ENCODE peak calls at places on chromosomes 7 and 10, in nine cellular contexts. C is OCI-M1; U is activated CD4-positive, alpha-beta memory T cell treated with anti-CD3 and anti-CD28 coated beads for 36 hours; N is NCI-H1105 treated with DMSO at 0.1 percent for 48 hours; B is occipital lobe; P is ACHN; O is HCEC 1CT; J is lower lobe of right lung; V is foreskin fibroblast. F is an unnamed sample.

GRCh38 chr10:86607674-86608073 is 46.7 kb upstream of the OPN4 start:
- DNase-seq in C (no peak), U (no peak), N (no peak), B (no peak), P (no peak), O (no peak), J (no peak), V (no peak), F (no peak)

GRCh38 chr10:5545778-5546710 is 21.3 kb downstream of the CALML3 start:
- DNase-seq in C (no peak), U (no peak), N (no peak), B (no peak), P (peak; percentile 54), O (peak; percentile 88), J (peak; percentile 71), V (peak; percentile 21), F (no peak)

GRCh38 chr10:103661951-103662405 is 168.5 kb downstream of the NEURL1 start:
- DNase-seq in C (peak; percentile 51), U (no peak), N (peak; percentile 12), B (no peak), P (no peak), O (peak; percentile 33), J (no peak), V (no peak), F (no peak)

GRCh38 chr10:72846225-72846624 is 47.3 kb upstream of the OIT3 start:
- DNase-seq in C (no peak), U (peak; percentile 13), N (no peak), B (no peak), P (peak; percentile 71), O (peak; percentile 89), J (no peak), V (peak; percentile 59), F (peak; percentile 13)

GRCh38 chr10:17872191-17873091 is 63.3 kb downstream of the MRC1 start:
- DNase-seq in C (peak; percentile 56), U (no peak), N (no peak), B (no peak), P (peak; percentile 24), O (peak; percentile 15), J (no peak), V (peak; percentile 19), F (no peak)

GRCh38 chr7:74012842-74013249 is 15.1 kb upstream of the ELN start:
- DNase-seq in C (no peak), U (no peak), N (no peak), B (no peak), P (no peak), O (peak; percentile 36), J (no peak), V (no peak), F (no peak)

GRCh38 chr7:155921804-155922506 is 109.7 kb upstream of the SHH start:
- DNase-seq in C (no peak), U (no peak), N (no peak), B (no peak), P (no peak), O (no peak), J (peak; percentile 75), V (no peak), F (no peak)

GRCh38 chr7:20514364-20514763 is 101.1 kb upstream of the ABCB5 start:
- DNase-seq in C (peak; percentile 47), U (no peak), N (peak; percentile 98), B (no peak), P (no peak), O (peak; percentile 68), J (no peak), V (no peak), F (no peak)

GRCh38 chr7:98223898-98224700 is 12.9 kb downstream of the BHLHA15 start:
- DNase-seq in C (no peak), U (no peak), N (no peak), B (no peak), P (no peak), O (no peak), J (peak; percentile 34), V (no peak), F (no peak)

GRCh38 chr7:19122018-19122588 is 4.7 kb upstream of the TWIST1 start:
- DNase-seq in C (peak; percentile 61), U (no peak), N (peak; percentile 36), B (no peak), P (peak; percentile 66), O (peak; percentile 70), J (no peak), V (no peak), F (no peak)

GRCh38 chr7:131605280-131605878 is 49.0 kb upstream of the PODXL start:
- DNase-seq in C (no peak), U (no peak), N (peak; percentile 9), B (no peak), P (no peak), O (no peak), J (no peak), V (no peak), F (no peak)

GRCh38 chr10:61634711-61635110 is 28.0 kb upstream of the CABCOCO1 start:
- DNase-seq in C (no peak), U (no peak), N (no peak), B (no peak), P (no peak), O (peak; percentile 74), J (no peak), V (no peak), F (no peak)

GRCh38 chr7:117780832-117781231 is 92.4 kb downstream of the CTTNBP2 start:
- DNase-seq in C (no peak), U (no peak), N (no peak), B (no peak), P (no peak), O (peak; percentile 3), J (no peak), V (peak; percentile 1), F (no peak)

GRCh38 chr10:6151087-6151977 is 51.4 kb upstream of the PFKFB3 start:
- DNase-seq in C (peak; percentile 96), U (peak; percentile 61), N (no peak), B (peak; percentile 53), P (peak; percentile 61), O (peak; percentile 59), J (peak; percentile 78), V (peak; percentile 57), F (peak; percentile 59)

GRCh38 chr7:40887099-40887498 is 752.3 kb downstream of the SUGCT start:
- DNase-seq in C (no peak), U (no peak), N (no peak), B (no peak), P (no peak), O (peak; percentile 89), J (no peak), V (peak; percentile 75), F (no peak)

GRCh38 chr10:63522129-63522687 is 1.0 kb downstream of the REEP3 start:
- DNase-seq in C (peak; percentile 74), U (no peak), N (peak; percentile 55), B (no peak), P (peak; percentile 58), O (peak; percentile 26), J (no peak), V (no peak), F (no peak)

GRCh38 chr10:70477661-70478162 is 855 bp upstream of the PALD1 start:
- DNase-seq in C (peak; percentile 44), U (peak; percentile 84), N (no peak), B (no peak), P (no peak), O (no peak), J (no peak), V (no peak), F (peak; percentile 81)

GRCh38 chr7:120308171-120308570 is 35.2 kb downstream of the KCND2 start:
- DNase-seq in C (no peak), U (no peak), N (no peak), B (no peak), P (no peak), O (no peak), J (no peak), V (no peak), F (no peak)

GRCh38 chr7:37234928-37235327 is 213.7 kb downstream of the ELMO1 start:
- DNase-seq in C (peak; percentile 11), U (no peak), N (peak; percentile 49), B (no peak), P (peak; percentile 35), O (no peak), J (no peak), V (no peak), F (no peak)

GRCh38 chr10:13816195-13816926 is 229.6 kb downstream of the PRPF18 start:
- DNase-seq in C (no peak), U (no peak), N (peak; percentile 61), B (peak; percentile 15), P (no peak), O (peak; percentile 87), J (peak; percentile 62), V (peak; percentile 85), F (no peak)

GRCh38 chr7:38368191-38368605 is 94.8 kb upstream of the TARP start:
- DNase-seq in C (peak; percentile 62), U (peak; percentile 89), N (peak; percentile 3), B (no peak), P (peak; percentile 91), O (peak; percentile 58), J (peak; percentile 83), V (peak; percentile 30), F (peak; percentile 87)

GRCh38 chr10:60943372-60944158 is 420 bp downstream of the RHOBTB1 start:
- DNase-seq in C (peak; percentile 75), U (peak; percentile 23), N (no peak), B (peak; percentile 79), P (peak; percentile 69), O (peak; percentile 55), J (peak; percentile 83), V (no peak), F (peak; percentile 30)

GRCh38 chr10:31618541-31619291 is 299.7 kb downstream of the ZEB1 start:
- DNase-seq in C (no peak), U (no peak), N (no peak), B (no peak), P (no peak), O (peak; percentile 42), J (no peak), V (peak; percentile 72), F (no peak)

GRCh38 chr10:90930070-90930837 is 9.4 kb upstream of the ANKRD1 start:
- DNase-seq in C (no peak), U (no peak), N (no peak), B (no peak), P (no peak), O (peak; percentile 67), J (no peak), V (peak; percentile 77), F (no peak)

GRCh38 chr7:93327006-93327633 is 95.0 kb downstream of the VPS50 start:
- DNase-seq in C (no peak), U (no peak), N (no peak), B (no peak), P (peak; percentile 30), O (peak; percentile 94), J (no peak), V (peak; percentile 77), F (no peak)

GRCh38 chr7:50466815-50467569 is 16.8 kb upstream of the FIGNL1 start:
- DNase-seq in C (no peak), U (no peak), N (no peak), B (no peak), P (no peak), O (no peak), J (no peak), V (no peak), F (no peak)

GRCh38 chr7:29275493-29275892 is 80.9 kb downstream of the CHN2 start:
- DNase-seq in C (no peak), U (no peak), N (no peak), B (no peak), P (no peak), O (no peak), J (no peak), V (no peak), F (no peak)

GRCh38 chr7:93171606-93172226 is 23.5 kb upstream of the SAMD9L start:
- DNase-seq in C (peak; percentile 74), U (no peak), N (no peak), B (no peak), P (no peak), O (no peak), J (no peak), V (no peak), F (no peak)

GRCh38 chr7:131765575-131765974 is 209.1 kb upstream of the PODXL start:
- DNase-seq in C (no peak), U (no peak), N (no peak), B (no peak), P (no peak), O (no peak), J (no peak), V (no peak), F (no peak)

GRCh38 chr7:142438235-142438922 is 180.5 kb upstream of the PRSS58 start:
- DNase-seq in C (peak; percentile 39), U (peak; percentile 45), N (no peak), B (no peak), P (peak; percentile 73), O (peak; percentile 65), J (no peak), V (peak; percentile 51), F (peak; percentile 38)

GRCh38 chr10:132446661-132447445 is 49.9 kb downstream of the PWWP2B start:
- DNase-seq in C (peak; percentile 94), U (peak; percentile 91), N (no peak), B (no peak), P (peak; percentile 89), O (no peak), J (peak; percentile 88), V (no peak), F (peak; percentile 88)